ENCODE peak calls at places on chromosomes 16 and 17, in five cellular contexts. One of them, this sample, is unnamed.

GRCh38 chr17:32671891-32672290 is 185.1 kb downstream of the CDK5R1 start:
- DNase-seq in endodermal cell: no peak
- DNase-seq in PC-9: no peak
- DNase-seq in heart right ventricle: peak; percentile 43
- DNase-seq in GM10248: no peak
- DNase-seq in this sample: peak; percentile 28

GRCh38 chr16:19911747-19912146 is 27.1 kb upstream of the GPRC5B start:
- DNase-seq in endodermal cell: peak; percentile 45
- DNase-seq in heart right ventricle: no peak
- DNase-seq in GM10248: no peak
- DNase-seq in PC-9: no peak
- DNase-seq in this sample: no peak

GRCh38 chr17:7992516-7992915 is 9.9 kb upstream of the GUCY2D start:
- DNase-seq in PC-9: peak; percentile 77
- DNase-seq in GM10248: no peak
- DNase-seq in heart right ventricle: no peak
- DNase-seq in endodermal cell: no peak
- DNase-seq in this sample: peak; percentile 75

GRCh38 chr17:78568494-78569115 is 8.6 kb downstream of the DNAH17 start:
- DNase-seq in heart right ventricle: no peak
- DNase-seq in GM10248: no peak
- DNase-seq in endodermal cell: no peak
- DNase-seq in PC-9: peak; percentile 60
- DNase-seq in this sample: peak; percentile 53

GRCh38 chr16:58128721-58129096 is 472 bp downstream of the CFAP20 start:
- DNase-seq in GM10248: peak; percentile 38
- DNase-seq in endodermal cell: peak; percentile 77
- DNase-seq in PC-9: no peak
- DNase-seq in heart right ventricle: peak; percentile 34
- DNase-seq in this sample: no peak

GRCh38 chr17:59349178-59349577 is 17.7 kb downstream of the YPEL2 start:
- DNase-seq in GM10248: no peak
- DNase-seq in endodermal cell: no peak
- DNase-seq in PC-9: no peak
- DNase-seq in heart right ventricle: no peak
- DNase-seq in this sample: no peak

GRCh38 chr17:48757524-48757961 is 29.0 kb upstream of the HOXB13 start:
- DNase-seq in GM10248: no peak
- DNase-seq in heart right ventricle: no peak
- DNase-seq in endodermal cell: no peak
- DNase-seq in PC-9: no peak
- DNase-seq in this sample: no peak

GRCh38 chr16:30085247-30085646 is 6.5 kb downstream of the TBX6 start:
- DNase-seq in heart right ventricle: no peak
- DNase-seq in GM10248: no peak
- DNase-seq in endodermal cell: no peak
- DNase-seq in PC-9: no peak
- DNase-seq in this sample: no peak

GRCh38 chr16:49739381-49739780 is 116.5 kb downstream of the ZNF423 start:
- DNase-seq in PC-9: no peak
- DNase-seq in heart right ventricle: no peak
- DNase-seq in endodermal cell: peak; percentile 90
- DNase-seq in GM10248: no peak
- DNase-seq in this sample: no peak

GRCh38 chr16:64362193-64362592 is 759.7 kb downstream of the CDH11 start:
- DNase-seq in GM10248: no peak
- DNase-seq in PC-9: no peak
- DNase-seq in heart right ventricle: no peak
- DNase-seq in endodermal cell: no peak
- DNase-seq in this sample: peak; percentile 67

GRCh38 chr16:84581161-84581560 is 36.7 kb downstream of the COTL1 start:
- DNase-seq in PC-9: no peak
- DNase-seq in endodermal cell: no peak
- DNase-seq in heart right ventricle: no peak
- DNase-seq in GM10248: no peak
- DNase-seq in this sample: no peak

GRCh38 chr17:79365836-79366831 is 244.7 kb downstream of the RBFOX3 start:
- DNase-seq in endodermal cell: no peak
- DNase-seq in GM10248: no peak
- DNase-seq in PC-9: no peak
- DNase-seq in heart right ventricle: no peak
- DNase-seq in this sample: no peak

GRCh38 chr16:73878616-73879015 is 418.0 kb upstream of the PSMD7 start:
- DNase-seq in PC-9: peak; percentile 38
- DNase-seq in endodermal cell: no peak
- DNase-seq in GM10248: peak; percentile 18
- DNase-seq in heart right ventricle: no peak
- DNase-seq in this sample: peak; percentile 75

GRCh38 chr17:64622931-64623654 is 39.0 kb downstream of the SMURF2 start:
- DNase-seq in PC-9: peak; percentile 85
- DNase-seq in heart right ventricle: no peak
- DNase-seq in endodermal cell: no peak
- DNase-seq in GM10248: no peak
- DNase-seq in this sample: peak; percentile 85

GRCh38 chr17:79183221-79184158 is 108.9 kb downstream of the ENGASE start:
- DNase-seq in GM10248: peak; percentile 40
- DNase-seq in heart right ventricle: no peak
- DNase-seq in endodermal cell: peak; percentile 94
- DNase-seq in PC-9: no peak
- DNase-seq in this sample: no peak

DNA sequence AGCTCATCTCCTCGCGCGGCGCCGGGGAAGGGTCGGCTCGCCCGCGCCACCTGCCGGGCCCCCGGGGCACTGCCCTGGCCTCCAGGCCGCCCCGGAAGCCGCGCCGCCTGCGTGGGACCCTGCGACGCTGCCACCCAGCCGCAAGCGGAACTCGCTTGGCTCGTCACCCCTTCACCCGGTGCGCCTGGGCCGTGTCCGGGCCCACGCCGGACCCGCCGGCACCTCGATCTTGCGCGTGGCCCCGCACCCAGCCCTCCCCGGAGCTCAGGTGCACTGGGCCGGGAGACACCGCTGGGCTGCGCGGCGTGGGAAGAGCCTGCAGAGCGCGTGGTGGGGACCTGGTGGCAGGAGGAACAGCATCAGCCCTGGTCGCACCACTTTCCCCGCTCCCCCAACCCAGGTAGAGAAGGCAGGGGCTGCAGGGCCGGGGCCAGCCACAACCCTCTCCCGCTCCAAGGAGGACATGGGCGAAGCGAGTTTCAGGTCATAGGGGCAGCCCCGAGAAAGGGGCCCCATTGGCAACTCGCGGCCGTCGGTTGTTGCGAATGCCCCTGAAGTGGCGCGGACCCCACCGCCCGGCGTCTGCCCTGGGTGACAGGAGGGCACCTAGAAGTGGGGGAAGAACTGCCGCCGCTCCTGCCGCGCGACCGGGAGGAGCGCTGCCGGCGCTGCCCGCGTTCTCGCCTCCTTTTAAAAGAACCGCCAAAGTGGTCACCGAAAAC is 363 bp upstream of the MIF4GD start:
- DNase-seq in heart right ventricle: peak; percentile 83
- DNase-seq in PC-9: no peak
- DNase-seq in GM10248: peak; percentile 96
- DNase-seq in endodermal cell: peak; percentile 91
- DNase-seq in this sample: no peak
- TF ChIP-seq CTCF in heart right ventricle: peak; percentile 71
- TF ChIP-seq CTCF in PC-9: peak; percentile 63
- TF ChIP-seq CTCF in GM10248: peak; percentile 96
- TF ChIP-seq CTCF in endodermal cell: peak; percentile 77
- TF ChIP-seq CTCF in this sample: no peak

GRCh38 chr17:41076788-41077187 is 7.2 kb upstream of the KRTAP4-7 start:
- DNase-seq in GM10248: no peak
- DNase-seq in PC-9: no peak
- DNase-seq in endodermal cell: no peak
- DNase-seq in heart right ventricle: no peak
- DNase-seq in this sample: no peak

GRCh38 chr17:41082565-41083136 is 1.3 kb upstream of the KRTAP4-7 start:
- DNase-seq in heart right ventricle: no peak
- DNase-seq in PC-9: peak; percentile 49
- DNase-seq in GM10248: no peak
- DNase-seq in endodermal cell: no peak
- DNase-seq in this sample: no peak
- TF ChIP-seq CTCF in heart right ventricle: no peak
- TF ChIP-seq CTCF in PC-9: no peak
- TF ChIP-seq CTCF in GM10248: no peak
- TF ChIP-seq CTCF in endodermal cell: no peak
- TF ChIP-seq CTCF in this sample: no peak

GRCh38 chr17:28718317-28718672 is 627 bp upstream of the RAB34 start:
- DNase-seq in endodermal cell: no peak
- DNase-seq in heart right ventricle: no peak
- DNase-seq in PC-9: no peak
- DNase-seq in GM10248: no peak
- DNase-seq in this sample: no peak

GRCh38 chr17:28718990-28719433 is 773 bp upstream of the RPL23A start:
- DNase-seq in heart right ventricle: no peak
- DNase-seq in endodermal cell: no peak
- DNase-seq in PC-9: no peak
- DNase-seq in GM10248: no peak
- DNase-seq in this sample: no peak

GRCh38 chr17:28717578-28718316 is at the start of gene RAB34:
- DNase-seq in heart right ventricle: peak; percentile 74
- DNase-seq in PC-9: peak; percentile 74
- DNase-seq in GM10248: no peak
- DNase-seq in endodermal cell: peak; percentile 99
- DNase-seq in this sample: peak; percentile 85

GRCh38 chr17:28722413-28723158 is 2.8 kb downstream of the RPL23A start:
- DNase-seq in PC-9: no peak
- DNase-seq in endodermal cell: no peak
- DNase-seq in GM10248: no peak
- DNase-seq in heart right ventricle: no peak
- DNase-seq in this sample: no peak

GRCh38 chr17:28720247-28720996 is 637 bp downstream of the RPL23A start:
- DNase-seq in endodermal cell: no peak
- DNase-seq in PC-9: no peak
- DNase-seq in heart right ventricle: no peak
- DNase-seq in GM10248: no peak
- DNase-seq in this sample: no peak
- TF ChIP-seq CTCF in endodermal cell: peak; percentile 59
- TF ChIP-seq CTCF in PC-9: no peak
- TF ChIP-seq CTCF in heart right ventricle: no peak
- TF ChIP-seq CTCF in GM10248: no peak
- TF ChIP-seq CTCF in this sample: no peak

GRCh38 chr16:14300631-14301149 is 229.6 kb downstream of the MRTFB start:
- DNase-seq in PC-9: peak; percentile 84
- DNase-seq in GM10248: peak; percentile 75
- DNase-seq in heart right ventricle: peak; percentile 56
- DNase-seq in endodermal cell: peak; percentile 85
- DNase-seq in this sample: peak; percentile 88

GRCh38 chr16:14303182-14303618 is 232.1 kb downstream of the MRTFB start:
- DNase-seq in GM10248: no peak
- DNase-seq in PC-9: peak; percentile 44
- DNase-seq in heart right ventricle: no peak
- DNase-seq in endodermal cell: peak; percentile 54
- DNase-seq in this sample: no peak

GRCh38 chr16:14302399-14303181 is 231.5 kb downstream of the MRTFB start:
- DNase-seq in endodermal cell: peak; percentile 78
- DNase-seq in GM10248: peak; percentile 50
- DNase-seq in heart right ventricle: peak; percentile 37
- DNase-seq in PC-9: no peak
- DNase-seq in this sample: no peak

GRCh38 chr16:14302031-14302398 is 230.9 kb downstream of the MRTFB start:
- DNase-seq in GM10248: peak; percentile 89
- DNase-seq in PC-9: peak; percentile 65
- DNase-seq in heart right ventricle: peak; percentile 66
- DNase-seq in endodermal cell: peak; percentile 80
- DNase-seq in this sample: peak; percentile 51

GRCh38 chr16:14301150-14302030 is 230.3 kb downstream of the MRTFB start:
- DNase-seq in PC-9: peak; percentile 73
- DNase-seq in GM10248: no peak
- DNase-seq in endodermal cell: peak; percentile 74
- DNase-seq in heart right ventricle: peak; percentile 37
- DNase-seq in this sample: no peak
- TF ChIP-seq CTCF in PC-9: no peak
- TF ChIP-seq CTCF in GM10248: no peak
- TF ChIP-seq CTCF in endodermal cell: no peak
- TF ChIP-seq CTCF in heart right ventricle: no peak
- TF ChIP-seq CTCF in this sample: no peak

GRCh38 chr16:27819356-27819755 is 244.2 kb downstream of the GSG1L start:
- DNase-seq in heart right ventricle: no peak
- DNase-seq in PC-9: no peak
- DNase-seq in endodermal cell: peak; percentile 41
- DNase-seq in GM10248: no peak
- DNase-seq in this sample: no peak

GRCh38 chr16:27818231-27818630 is 245.3 kb downstream of the GSG1L start:
- DNase-seq in endodermal cell: peak; percentile 16
- DNase-seq in GM10248: no peak
- DNase-seq in PC-9: no peak
- DNase-seq in heart right ventricle: no peak
- DNase-seq in this sample: no peak

GRCh38 chr16:27819881-27820610 is 243.5 kb downstream of the GSG1L start:
- DNase-seq in PC-9: no peak
- DNase-seq in heart right ventricle: no peak
- DNase-seq in endodermal cell: peak; percentile 18
- DNase-seq in GM10248: no peak
- DNase-seq in this sample: no peak

GRCh38 chr16:27822529-27823437 is 240.7 kb downstream of the GSG1L start:
- DNase-seq in heart right ventricle: no peak
- DNase-seq in PC-9: no peak
- DNase-seq in GM10248: no peak
- DNase-seq in endodermal cell: peak; percentile 19
- DNase-seq in this sample: no peak

DNA sequence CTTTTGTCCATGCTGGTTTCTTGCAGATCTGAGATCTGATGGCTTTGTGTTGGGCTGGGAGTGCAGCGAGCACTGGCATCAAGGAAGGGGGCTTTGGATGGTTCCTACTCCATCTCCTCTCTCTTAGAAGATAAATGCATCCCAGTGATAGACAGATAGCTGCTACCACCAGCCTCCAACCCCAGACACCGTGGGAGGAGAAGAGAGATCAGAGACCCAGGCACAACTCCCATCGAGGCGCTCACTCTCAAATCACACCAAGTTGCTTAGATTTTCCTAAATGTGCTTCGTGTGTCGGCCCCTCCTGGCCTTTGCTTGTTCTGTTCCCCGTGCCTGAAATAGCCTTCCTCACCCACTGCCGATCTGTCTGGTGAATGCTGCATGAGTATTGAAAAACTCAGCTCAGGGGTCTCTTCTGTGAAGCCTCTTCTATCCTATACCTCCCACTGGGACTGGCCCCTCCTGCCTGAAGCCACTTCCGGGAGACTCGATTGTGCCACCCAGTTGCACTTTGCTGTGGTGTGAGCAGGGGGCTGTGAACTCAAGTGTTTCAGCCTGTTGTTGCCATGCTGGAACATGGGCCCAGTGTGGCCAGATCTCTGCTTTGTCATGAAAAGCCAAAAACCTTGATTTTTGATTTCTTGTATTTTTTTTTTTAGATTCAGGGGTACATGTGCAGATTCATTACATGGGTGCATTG is 242.7 kb downstream of the GSG1L start:
- DNase-seq in heart right ventricle: no peak
- DNase-seq in GM10248: no peak
- DNase-seq in PC-9: no peak
- DNase-seq in endodermal cell: peak; percentile 10
- DNase-seq in this sample: no peak
- TF ChIP-seq CTCF in heart right ventricle: no peak
- TF ChIP-seq CTCF in GM10248: no peak
- TF ChIP-seq CTCF in PC-9: no peak
- TF ChIP-seq CTCF in endodermal cell: no peak
- TF ChIP-seq CTCF in this sample: no peak